ENCODE peak calls at places on chromosomes 13 and 19, in six cellular contexts. R is psoas muscle, N is fibroblast of lung, E is brain microvascular endothelial cell, K is MM.1S, V is HepG2. M is an unnamed sample.

GRCh38 chr19:50003810-50004419 is 21.3 kb downstream of the VRK3 start:
- DNase-seq in E (peak; percentile 96), N (peak; percentile 97), R (peak; percentile 53), V (no peak), K (peak; percentile 66), M (peak; percentile 36)

GRCh38 chr13:20412761-20413355 is 112.8 kb downstream of the CRYL1 start:
- DNase-seq in K (no peak), R (no peak), E (no peak), N (peak; percentile 47), V (no peak), M (no peak)

GRCh38 chr13:31895687-31896086 is 135.9 kb upstream of the FRY start:
- DNase-seq in V (no peak), K (no peak), R (no peak), E (no peak), N (no peak), M (no peak)

GRCh38 chr19:2552859-2553258 is 76.9 kb downstream of the GADD45B start:
- DNase-seq in N (no peak), E (no peak), V (no peak), R (no peak), K (peak; percentile 95), M (no peak)

GRCh38 chr13:99467764-99468163 is 33.5 kb upstream of the TM9SF2 start:
- DNase-seq in R (no peak), V (no peak), E (peak; percentile 75), K (no peak), N (peak; percentile 68), M (no peak)

GRCh38 chr13:43782686-43783085 is 4.1 kb downstream of the ENOX1 start:
- DNase-seq in R (no peak), V (no peak), N (no peak), K (no peak), E (no peak), M (no peak)

GRCh38 chr13:102903659-102904407 is 58.0 kb downstream of the ERCC5 start:
- DNase-seq in R (no peak), V (no peak), N (no peak), K (no peak), E (peak; percentile 5), M (no peak)

GRCh38 chr19:7638802-7639465 is 2.0 kb downstream of the STXBP2 start:
- DNase-seq in V (no peak), K (no peak), E (no peak), R (no peak), N (no peak), M (no peak)

GRCh38 chr13:102361113-102361512 is 40.7 kb downstream of the FGF14 start:
- DNase-seq in K (no peak), V (no peak), E (no peak), N (no peak), R (no peak), M (no peak)

GRCh38 chr19:55117063-55117635 is 288 bp downstream of the PPP1R12C start:
- DNase-seq in N (no peak), V (no peak), R (peak; percentile 52), K (no peak), E (no peak), M (no peak)

GRCh38 chr19:35347171-35347929 is at the start of gene FFAR1:
- DNase-seq in V (no peak), E (no peak), N (no peak), K (no peak), R (no peak), M (peak; percentile 26)

GRCh38 chr19:16206046-16206605 is 8.4 kb downstream of the AP1M1 start:
- DNase-seq in E (no peak), K (no peak), N (no peak), V (no peak), R (no peak), M (no peak)

GRCh38 chr19:50994129-50994528 is 7.3 kb downstream of the KLK8 start:
- DNase-seq in N (no peak), E (no peak), R (no peak), V (no peak), K (no peak), M (no peak)

GRCh38 chr13:54953786-54954185 is 1925.2 kb downstream of the OLFM4 start:
- DNase-seq in E (no peak), V (no peak), R (no peak), N (no peak), K (peak; percentile 54), M (no peak)

GRCh38 chr13:36981156-36981743 is 17.9 kb downstream of the ALG5 start:
- DNase-seq in R (no peak), E (no peak), N (peak; percentile 53), K (peak; percentile 19), V (peak; percentile 45), M (no peak)

GRCh38 chr13:97391201-97391600 is 42.8 kb upstream of the RAP2A start:
- DNase-seq in R (no peak), E (no peak), N (peak; percentile 49), K (no peak), V (no peak), M (no peak)

GRCh38 chr13:30737511-30738342 is 2.4 kb downstream of the ALOX5AP start:
- DNase-seq in V (no peak), E (no peak), R (no peak), N (no peak), K (peak; percentile 19), M (no peak)

GRCh38 chr13:30734434-30734833 is 909 bp upstream of the ALOX5AP start:
- DNase-seq in V (no peak), R (no peak), E (no peak), N (peak; percentile 87), K (no peak), M (no peak)

GRCh38 chr13:30735025-30735967 is at the start of gene ALOX5AP:
- DNase-seq in N (no peak), E (no peak), V (no peak), R (no peak), K (peak; percentile 36), M (no peak)

GRCh38 chr13:30736921-30737320 is 1.6 kb downstream of the ALOX5AP start:
- DNase-seq in R (no peak), N (no peak), K (no peak), V (no peak), E (no peak), M (no peak)

DNA sequence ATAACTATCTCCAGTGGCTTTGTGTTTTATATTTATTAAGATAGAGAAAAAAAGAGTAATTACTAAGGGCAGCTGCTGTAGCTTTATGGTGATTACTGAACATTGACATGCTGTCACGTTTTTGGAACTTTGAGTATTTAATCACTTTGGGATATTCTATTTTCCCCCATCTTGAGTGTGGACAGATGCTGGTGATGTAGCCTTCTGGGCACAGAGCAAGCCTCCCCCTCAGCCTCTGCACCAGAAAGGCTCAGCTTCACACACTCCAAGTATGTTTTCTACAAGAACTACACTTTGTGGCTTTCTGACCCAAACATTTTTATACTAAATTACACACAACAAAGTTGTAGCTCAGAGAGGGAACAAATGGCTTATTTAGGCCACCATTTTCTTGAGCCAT is 1.1 kb downstream of the ALOX5AP start:
- DNase-seq in N (no peak), R (no peak), E (no peak), K (no peak), V (no peak), M (no peak)
- H3K27ac ChIP-seq in N (no peak overlapping the region), R (no peak overlapping the region), E (no peak overlapping the region), K (no peak overlapping the region), V (no peak overlapping the region), M (no peak overlapping the region)

GRCh38 chr19:37114001-37114400 is 35.8 kb downstream of the ZNF420 start:
- DNase-seq in R (no peak), V (no peak), N (no peak), K (no peak), E (no peak), M (no peak)
- TF ChIP-seq CTCF in R (no peak), V (peak; percentile 14), N (no peak), K (peak; percentile 22), E (peak; percentile 34), M (no peak)

GRCh38 chr19:44642375-44642774 is 1.3 kb upstream of the PVR start:
- DNase-seq in N (no peak), R (no peak), V (no peak), E (no peak), K (no peak), M (no peak)

GRCh38 chr19:44641866-44642265 is 1.8 kb upstream of the PVR start:
- DNase-seq in E (no peak), V (no peak), K (no peak), R (no peak), N (no peak), M (no peak)

GRCh38 chr19:44645407-44646048 is 1.8 kb downstream of the PVR start:
- DNase-seq in V (no peak), N (no peak), E (no peak), K (no peak), R (no peak), M (no peak)

GRCh38 chr19:44644391-44645016 is 794 bp downstream of the PVR start:
- DNase-seq in K (no peak), V (peak; percentile 34), R (peak; percentile 36), E (no peak), N (peak; percentile 54), M (no peak)

DNA sequence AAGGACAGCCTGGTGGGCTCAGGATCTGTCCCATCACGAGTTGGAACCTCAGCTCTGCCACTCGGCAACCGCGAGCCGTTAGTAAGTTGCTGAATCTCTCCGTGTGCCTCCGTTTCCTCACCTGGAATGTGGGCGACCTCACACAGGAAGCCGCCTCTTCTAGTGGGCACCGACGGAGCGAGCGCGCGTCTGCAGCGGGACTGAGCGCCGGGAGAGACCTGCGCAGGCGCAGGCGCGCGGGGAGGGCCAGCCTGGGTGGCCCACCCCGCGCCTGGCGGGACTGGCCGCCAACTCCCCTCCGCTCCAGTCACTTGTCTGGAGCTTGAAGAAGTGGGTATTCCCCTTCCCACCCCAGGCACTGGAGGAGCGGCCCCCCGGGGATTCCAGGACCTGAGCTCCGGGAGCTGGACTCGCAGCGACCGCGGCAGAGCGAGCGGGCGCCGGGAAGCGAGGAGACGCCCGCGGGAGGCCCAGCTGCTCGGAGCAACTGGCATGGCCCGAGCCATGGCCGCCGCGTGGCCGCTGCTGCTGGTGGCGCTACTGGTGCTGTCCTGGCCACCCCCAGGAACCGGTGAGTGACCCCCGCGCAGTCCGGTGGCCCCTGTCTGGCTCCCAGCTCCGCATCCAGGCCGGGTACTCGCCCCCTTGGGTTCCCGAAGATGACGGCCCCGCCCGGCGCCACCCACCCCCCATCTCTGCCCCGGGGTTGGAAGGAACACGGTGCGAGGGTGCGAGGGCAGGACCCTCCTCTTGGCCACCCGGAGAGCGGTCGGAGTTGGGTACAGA is at the start of gene PVR:
- DNase-seq in E (peak; percentile 61), K (peak; percentile 61), N (peak; percentile 75), V (peak; percentile 50), R (peak; percentile 80), M (peak; percentile 72)
- H3K27ac ChIP-seq in E (peak within 1 kb of the TSS; percentile 78), K (no peak within 1 kb of the TSS), N (peak within 1 kb of the TSS; percentile 92), V (peak within 1 kb of the TSS; percentile 82), R (peak within 1 kb of the TSS; percentile 92), M (peak within 1 kb of the TSS; percentile 62)

GRCh38 chr13:53121131-53121773 is 92.6 kb downstream of the OLFM4 start:
- DNase-seq in K (no peak), N (no peak), R (no peak), E (no peak), V (no peak), M (no peak)
- TF ChIP-seq CTCF in K (no peak), N (no peak), R (no peak), E (no peak), V (no peak), M (no peak)

DNA sequence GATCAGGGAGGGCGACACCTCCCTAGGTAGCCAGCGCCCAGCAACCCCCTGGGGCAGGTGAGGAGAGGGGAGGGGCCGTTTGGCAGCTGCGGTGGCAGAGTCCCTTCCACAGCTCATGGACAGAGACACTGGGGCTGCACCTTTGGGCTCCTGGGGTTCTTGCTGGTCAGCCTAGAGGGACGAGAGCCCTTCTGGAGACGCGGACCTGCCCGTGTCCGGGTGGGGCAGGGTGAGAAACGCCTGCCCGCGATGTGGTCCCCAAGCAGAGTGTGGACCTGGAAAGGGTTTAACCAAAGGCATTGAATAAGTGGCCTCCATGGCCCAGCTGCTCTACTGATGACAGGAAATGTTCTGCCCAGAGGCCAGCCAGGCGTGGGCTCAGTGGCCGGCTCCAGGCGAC is 38.3 kb downstream of the ADPRHL1 start:
- DNase-seq in K (no peak), V (no peak), R (no peak), N (no peak), E (no peak), M (no peak)
- H3K27ac ChIP-seq in K (no peak overlapping the region), V (no peak overlapping the region), R (peak overlapping the region; percentile 93), N (no peak overlapping the region), E (no peak overlapping the region), M (no peak overlapping the region)

M was measured in dorsolateral prefrontal cortex.